ENCODE peak calls at places on chromosome 3, in five cellular contexts. F is fibroblast of pulmonary artery, N is RWPE1, R is T-helper 1 cell, P is non-pigmented ciliary epithelial cell. G is an unnamed sample.

GRCh38 chr3:53887446-53887845 is 4.2 kb downstream of the SELENOK start:
- DNase-seq in R (no peak), P (no peak), F (no peak), N (no peak), G (no peak)

GRCh38 chr3:17874630-17875029 is 132.2 kb upstream of the TBC1D5 start:
- DNase-seq in N (no peak), F (no peak), P (no peak), R (no peak), G (no peak)

GRCh38 chr3:4928277-4928789 is 50.9 kb upstream of the BHLHE40 start:
- DNase-seq in R (no peak), P (no peak), F (no peak), N (no peak), G (no peak)

GRCh38 chr3:53030864-53031445 is 14.9 kb downstream of the SFMBT1 start:
- DNase-seq in R (no peak), N (no peak), F (no peak), P (no peak), G (no peak)

GRCh38 chr3:51340311-51340829 is 44.7 kb upstream of the MANF start:
- DNase-seq in R (no peak), F (peak; percentile 95), P (peak; percentile 78), N (peak; percentile 86), G (peak; percentile 87)

GRCh38 chr3:122510878-122511481 is 3.8 kb downstream of the KPNA1 start:
- DNase-seq in F (peak; percentile 13), P (no peak), N (no peak), R (no peak), G (no peak)

GRCh38 chr3:78050276-78051080 is 1010.6 kb downstream of the ROBO2 start:
- DNase-seq in R (no peak), P (no peak), F (peak; percentile 13), N (no peak), G (peak; percentile 12)

GRCh38 chr3:81249540-81250029 is 511.9 kb downstream of the GBE1 start:
- DNase-seq in F (peak; percentile 64), P (peak; percentile 54), R (no peak), N (peak; percentile 1), G (peak; percentile 46)

GRCh38 chr3:186283651-186284445 is 78.2 kb downstream of the DGKG start:
- DNase-seq in N (no peak), R (no peak), F (peak; percentile 25), P (no peak), G (peak; percentile 32)

GRCh38 chr3:184880616-184881015 is 68.7 kb downstream of the VPS8 start:
- DNase-seq in P (no peak), R (no peak), N (no peak), F (no peak), G (no peak)

GRCh38 chr3:65575376-65575840 is 463.3 kb downstream of the MAGI1 start:
- DNase-seq in P (peak; percentile 89), F (peak; percentile 75), N (peak; percentile 38), R (no peak), G (peak; percentile 49)

GRCh38 chr3:123082370-123083065 is 15.7 kb downstream of the PDIA5 start:
- DNase-seq in P (no peak), R (no peak), N (no peak), F (no peak), G (no peak)

G was measured in NCI-H226.